ENCODE peak calls at places on chromosomes 12 and 14, in seven cellular contexts. S is amniotic stem cell; L is cardiac muscle cell; I is posterior cingulate gyrus; G is stimulated activated CD8-positive, alpha-beta memory T cell treated with anti-CD3 and anti-CD28 coated beads, Interleukin-4, amount 100 ng/mL, for 4 hours; C is GDM1; O is cardiac septum. T is an unnamed sample.

GRCh38 chr12:72681028-72681427 is 408.9 kb downstream of the TRHDE start:
- DNase-seq in I (no peak), O (no peak), C (no peak), G (no peak), L (no peak), S (no peak), T (no peak)

GRCh38 chr12:122413516-122414404 is 8.7 kb downstream of the CLIP1 start:
- DNase-seq in O (no peak), C (no peak), G (no peak), L (peak), I (no peak), S (no peak), T (peak)

GRCh38 chr12:2337031-2338010 is 284.5 kb downstream of the CACNA1C start:
- DNase-seq in C (no peak), O (no peak), S (no peak), L (no peak), G (no peak), I (no peak), T (no peak)

GRCh38 chr14:70280931-70281330 is 78.6 kb downstream of the COX16 start:
- DNase-seq in G (no peak), I (no peak), C (no peak), O (no peak), L (no peak), S (no peak), T (no peak)

GRCh38 chr14:76203086-76204001 is 51.6 kb downstream of the GPATCH2L start:
- DNase-seq in O (no peak), I (no peak), C (no peak), L (peak), S (peak), G (no peak), T (no peak)

GRCh38 chr14:79516009-79516408 is 695.3 kb downstream of the DIO2 start:
- DNase-seq in S (no peak), O (no peak), L (no peak), C (no peak), G (no peak), I (no peak), T (no peak)

GRCh38 chr14:25759251-25759650 is 709.3 kb upstream of the STXBP6 start:
- DNase-seq in L (no peak), S (no peak), I (no peak), O (no peak), C (no peak), G (no peak), T (no peak)

GRCh38 chr12:71430756-71431155 is 8.8 kb upstream of the LGR5 start:
- DNase-seq in L (no peak), S (no peak), I (no peak), G (no peak), C (no peak), O (no peak), T (no peak)

GRCh38 chr14:104582005-104582404 is 2.4 kb downstream of the C14orf180 start:
- DNase-seq in G (no peak), C (no peak), I (no peak), L (no peak), O (peak), S (no peak), T (no peak)

GRCh38 chr14:77582511-77582910 is 33.9 kb downstream of the SPTLC2 start:
- DNase-seq in L (no peak), G (no peak), I (no peak), C (no peak), S (no peak), O (no peak), T (no peak)

GRCh38 chr12:106446429-106447092 is 89.0 kb downstream of the POLR3B start:
- DNase-seq in C (no peak), S (no peak), G (no peak), L (no peak), I (no peak), O (no peak), T (no peak)

T was measured in sciatic nerve.